ENCODE peak calls at places on chromosomes 11 and 22, in six cellular contexts. One of them, this sample, is unnamed.

GRCh38 chr22:31530816-31531180 is 34.5 kb downstream of the SFI1 start:
- DNase-seq in glutamatergic neuron: no peak
- DNase-seq in PC-9: no peak
- DNase-seq in CD4-positive, alpha-beta T cell: no peak
- DNase-seq in ovary: no peak
- DNase-seq in GM13976: no peak
- DNase-seq in this sample: no peak

GRCh38 chr11:29310016-29310415 is 706.8 kb downstream of the KCNA4 start:
- DNase-seq in ovary: no peak
- DNase-seq in glutamatergic neuron: no peak
- DNase-seq in PC-9: no peak
- DNase-seq in GM13976: no peak
- DNase-seq in CD4-positive, alpha-beta T cell: no peak
- DNase-seq in this sample: no peak

GRCh38 chr11:100903284-100903683 is 216.2 kb downstream of the ARHGAP42 start:
- DNase-seq in PC-9: no peak
- DNase-seq in GM13976: no peak
- DNase-seq in CD4-positive, alpha-beta T cell: no peak
- DNase-seq in glutamatergic neuron: no peak
- DNase-seq in ovary: no peak
- DNase-seq in this sample: no peak

GRCh38 chr22:40757071-40757470 is 62.1 kb downstream of the SLC25A17 start:
- DNase-seq in GM13976: no peak
- DNase-seq in PC-9: no peak
- DNase-seq in CD4-positive, alpha-beta T cell: no peak
- DNase-seq in glutamatergic neuron: no peak
- DNase-seq in ovary: no peak
- DNase-seq in this sample: no peak

GRCh38 chr11:3011891-3012885 is 20.1 kb upstream of the NAP1L4 start:
- DNase-seq in glutamatergic neuron: no peak
- DNase-seq in PC-9: no peak
- DNase-seq in CD4-positive, alpha-beta T cell: no peak
- DNase-seq in GM13976: no peak
- DNase-seq in ovary: peak; percentile 24
- DNase-seq in this sample: no peak

GRCh38 chr11:87280143-87280542 is 242.4 kb downstream of the TMEM135 start:
- DNase-seq in ovary: no peak
- DNase-seq in glutamatergic neuron: no peak
- DNase-seq in PC-9: no peak
- DNase-seq in CD4-positive, alpha-beta T cell: no peak
- DNase-seq in GM13976: no peak
- DNase-seq in this sample: no peak

GRCh38 chr11:88103337-88104206 is 71.7 kb downstream of the RAB38 start:
- DNase-seq in CD4-positive, alpha-beta T cell: no peak
- DNase-seq in glutamatergic neuron: peak; percentile 40
- DNase-seq in GM13976: peak; percentile 17
- DNase-seq in ovary: no peak
- DNase-seq in PC-9: peak; percentile 6
- DNase-seq in this sample: peak; percentile 16

GRCh38 chr11:45982656-45983470 is 60.4 kb downstream of the LARGE2 start:
- DNase-seq in PC-9: no peak
- DNase-seq in GM13976: no peak
- DNase-seq in ovary: peak; percentile 46
- DNase-seq in glutamatergic neuron: peak; percentile 63
- DNase-seq in CD4-positive, alpha-beta T cell: no peak
- DNase-seq in this sample: no peak

GRCh38 chr22:25111579-25112517 is 87.8 kb upstream of the CRYBB3 start:
- DNase-seq in glutamatergic neuron: no peak
- DNase-seq in PC-9: peak; percentile 16
- DNase-seq in GM13976: peak; percentile 39
- DNase-seq in CD4-positive, alpha-beta T cell: no peak
- DNase-seq in ovary: peak; percentile 50
- DNase-seq in this sample: no peak

GRCh38 chr11:2802389-2803185 is 83.0 kb downstream of the CDKN1C start:
- DNase-seq in PC-9: no peak
- DNase-seq in GM13976: no peak
- DNase-seq in ovary: peak; percentile 31
- DNase-seq in glutamatergic neuron: peak; percentile 7
- DNase-seq in CD4-positive, alpha-beta T cell: no peak
- DNase-seq in this sample: no peak

GRCh38 chr22:31960767-31961166 is 16.4 kb downstream of the YWHAH start:
- DNase-seq in CD4-positive, alpha-beta T cell: no peak
- DNase-seq in ovary: no peak
- DNase-seq in PC-9: no peak
- DNase-seq in glutamatergic neuron: no peak
- DNase-seq in GM13976: no peak
- DNase-seq in this sample: no peak

GRCh38 chr22:43305806-43306205 is 37.4 kb downstream of the SCUBE1 start:
- DNase-seq in ovary: peak; percentile 65
- DNase-seq in glutamatergic neuron: no peak
- DNase-seq in CD4-positive, alpha-beta T cell: no peak
- DNase-seq in PC-9: no peak
- DNase-seq in GM13976: no peak
- DNase-seq in this sample: no peak

GRCh38 chr22:41976070-41976901 is 7.0 kb downstream of the SEPTIN3 start:
- DNase-seq in glutamatergic neuron: peak; percentile 64
- DNase-seq in ovary: no peak
- DNase-seq in CD4-positive, alpha-beta T cell: no peak
- DNase-seq in PC-9: peak; percentile 35
- DNase-seq in GM13976: peak; percentile 59
- DNase-seq in this sample: peak; percentile 72

GRCh38 chr11:57269580-57270021 is 32.6 kb upstream of the APLNR start:
- DNase-seq in GM13976: no peak
- DNase-seq in PC-9: no peak
- DNase-seq in ovary: no peak
- DNase-seq in glutamatergic neuron: no peak
- DNase-seq in CD4-positive, alpha-beta T cell: no peak
- DNase-seq in this sample: no peak

GRCh38 chr11:2316963-2317244 is 15.1 kb downstream of the TSPAN32 start:
- DNase-seq in glutamatergic neuron: no peak
- DNase-seq in ovary: no peak
- DNase-seq in PC-9: no peak
- DNase-seq in GM13976: no peak
- DNase-seq in CD4-positive, alpha-beta T cell: no peak
- DNase-seq in this sample: no peak

GRCh38 chr11:45486461-45486860 is 179.0 kb downstream of the CHST1 start:
- DNase-seq in GM13976: no peak
- DNase-seq in PC-9: no peak
- DNase-seq in CD4-positive, alpha-beta T cell: no peak
- DNase-seq in glutamatergic neuron: no peak
- DNase-seq in ovary: no peak
- DNase-seq in this sample: no peak

DNA sequence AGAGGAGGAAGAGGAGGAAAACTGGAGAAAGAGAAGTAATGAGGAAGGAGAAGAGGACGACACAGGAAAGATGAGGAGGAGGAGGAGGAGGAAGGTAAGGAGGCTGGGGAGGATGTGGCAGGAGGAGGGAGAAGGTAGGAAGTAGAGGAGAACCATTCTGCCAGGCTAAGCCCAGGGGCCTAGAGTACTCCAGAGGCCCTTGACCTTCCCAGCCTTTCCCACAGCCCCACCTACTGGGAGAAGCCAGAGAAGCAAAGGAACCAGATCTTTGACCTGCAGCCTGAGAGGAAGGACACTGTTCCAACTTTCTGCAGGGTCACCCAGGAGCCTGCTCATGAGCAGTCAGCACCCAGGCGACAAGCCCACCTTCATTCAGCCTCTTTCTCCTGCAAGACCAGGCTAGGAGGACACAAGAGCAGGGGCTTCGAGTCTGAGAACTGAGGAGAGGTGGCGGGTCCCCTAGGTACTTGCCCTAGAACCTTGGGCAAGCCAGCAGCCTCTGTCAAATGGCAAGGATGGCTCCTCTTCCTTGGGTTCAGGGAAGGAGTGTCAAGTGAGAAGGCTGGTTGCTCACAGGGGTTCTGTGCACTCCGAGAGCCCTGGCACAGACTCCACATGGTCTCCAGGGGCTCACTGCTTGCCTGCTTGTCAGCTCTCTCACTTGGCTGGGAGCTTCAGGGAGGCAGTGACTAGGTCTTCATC is 27.9 kb upstream of the OAF start:
- DNase-seq in CD4-positive, alpha-beta T cell: no peak
- DNase-seq in ovary: no peak
- DNase-seq in PC-9: peak; percentile 34
- DNase-seq in glutamatergic neuron: peak; percentile 63
- DNase-seq in GM13976: no peak
- DNase-seq in this sample: no peak
- TF ChIP-seq CTCF in CD4-positive, alpha-beta T cell: no peak
- TF ChIP-seq CTCF in ovary: no peak
- TF ChIP-seq CTCF in PC-9: peak; percentile 62
- TF ChIP-seq CTCF in glutamatergic neuron: peak; percentile 24
- TF ChIP-seq CTCF in GM13976: peak; percentile 12
- TF ChIP-seq CTCF in this sample: peak; percentile 27

GRCh38 chr11:133082851-133083488 is 449.3 kb downstream of the OPCML start:
- DNase-seq in PC-9: no peak
- DNase-seq in CD4-positive, alpha-beta T cell: no peak
- DNase-seq in ovary: peak; percentile 45
- DNase-seq in GM13976: peak; percentile 91
- DNase-seq in glutamatergic neuron: peak; percentile 91
- DNase-seq in this sample: peak; percentile 91
- TF ChIP-seq CTCF in PC-9: no peak
- TF ChIP-seq CTCF in CD4-positive, alpha-beta T cell: no peak
- TF ChIP-seq CTCF in ovary: no peak
- TF ChIP-seq CTCF in GM13976: peak; percentile 99
- TF ChIP-seq CTCF in glutamatergic neuron: peak; percentile 95
- TF ChIP-seq CTCF in this sample: peak; percentile 100

GRCh38 chr22:29703595-29704195 is 16.1 kb upstream of the CABP7 start:
- DNase-seq in ovary: no peak
- DNase-seq in CD4-positive, alpha-beta T cell: no peak
- DNase-seq in glutamatergic neuron: no peak
- DNase-seq in PC-9: no peak
- DNase-seq in GM13976: no peak
- DNase-seq in this sample: no peak

GRCh38 chr22:29702025-29702930 is 17.5 kb upstream of the CABP7 start:
- DNase-seq in ovary: no peak
- DNase-seq in PC-9: no peak
- DNase-seq in GM13976: no peak
- DNase-seq in glutamatergic neuron: no peak
- DNase-seq in CD4-positive, alpha-beta T cell: no peak
- DNase-seq in this sample: no peak

GRCh38 chr22:29700206-29700948 is 19.4 kb upstream of the CABP7 start:
- DNase-seq in CD4-positive, alpha-beta T cell: no peak
- DNase-seq in GM13976: no peak
- DNase-seq in ovary: no peak
- DNase-seq in PC-9: no peak
- DNase-seq in glutamatergic neuron: no peak
- DNase-seq in this sample: no peak

GRCh38 chr22:29702931-29703594 is 16.7 kb upstream of the CABP7 start:
- DNase-seq in ovary: no peak
- DNase-seq in CD4-positive, alpha-beta T cell: no peak
- DNase-seq in glutamatergic neuron: no peak
- DNase-seq in PC-9: no peak
- DNase-seq in GM13976: no peak
- DNase-seq in this sample: peak; percentile 45

GRCh38 chr22:29700949-29701927 is 18.6 kb upstream of the CABP7 start:
- DNase-seq in GM13976: peak; percentile 60
- DNase-seq in CD4-positive, alpha-beta T cell: no peak
- DNase-seq in ovary: no peak
- DNase-seq in PC-9: peak; percentile 60
- DNase-seq in glutamatergic neuron: no peak
- DNase-seq in this sample: peak; percentile 60
- TF ChIP-seq CTCF in GM13976: no peak
- TF ChIP-seq CTCF in CD4-positive, alpha-beta T cell: no peak
- TF ChIP-seq CTCF in ovary: no peak
- TF ChIP-seq CTCF in PC-9: peak; percentile 70
- TF ChIP-seq CTCF in glutamatergic neuron: no peak
- TF ChIP-seq CTCF in this sample: peak; percentile 33

GRCh38 chr11:69880803-69881445 is 61.7 kb upstream of the FGF3 start:
- DNase-seq in ovary: peak; percentile 10
- DNase-seq in glutamatergic neuron: peak; percentile 4
- DNase-seq in CD4-positive, alpha-beta T cell: no peak
- DNase-seq in PC-9: no peak
- DNase-seq in GM13976: no peak
- DNase-seq in this sample: no peak

GRCh38 chr11:69883292-69884255 is 64.4 kb upstream of the FGF3 start:
- DNase-seq in GM13976: no peak
- DNase-seq in ovary: no peak
- DNase-seq in glutamatergic neuron: peak; percentile 10
- DNase-seq in PC-9: no peak
- DNase-seq in CD4-positive, alpha-beta T cell: no peak
- DNase-seq in this sample: no peak

GRCh38 chr11:69882270-69882608 is 63.0 kb upstream of the FGF3 start:
- DNase-seq in GM13976: no peak
- DNase-seq in PC-9: no peak
- DNase-seq in CD4-positive, alpha-beta T cell: no peak
- DNase-seq in ovary: no peak
- DNase-seq in glutamatergic neuron: no peak
- DNase-seq in this sample: no peak

GRCh38 chr11:69880041-69880802 is 61.0 kb upstream of the FGF3 start:
- DNase-seq in CD4-positive, alpha-beta T cell: no peak
- DNase-seq in GM13976: no peak
- DNase-seq in glutamatergic neuron: peak; percentile 8
- DNase-seq in ovary: peak; percentile 11
- DNase-seq in PC-9: no peak
- DNase-seq in this sample: no peak

GRCh38 chr11:69881467-69882269 is 62.5 kb upstream of the FGF3 start:
- DNase-seq in CD4-positive, alpha-beta T cell: no peak
- DNase-seq in ovary: no peak
- DNase-seq in glutamatergic neuron: peak; percentile 46
- DNase-seq in PC-9: no peak
- DNase-seq in GM13976: no peak
- DNase-seq in this sample: no peak
- TF ChIP-seq CTCF in CD4-positive, alpha-beta T cell: no peak
- TF ChIP-seq CTCF in ovary: no peak
- TF ChIP-seq CTCF in glutamatergic neuron: no peak
- TF ChIP-seq CTCF in PC-9: peak; percentile 36
- TF ChIP-seq CTCF in GM13976: no peak
- TF ChIP-seq CTCF in this sample: no peak

DNA sequence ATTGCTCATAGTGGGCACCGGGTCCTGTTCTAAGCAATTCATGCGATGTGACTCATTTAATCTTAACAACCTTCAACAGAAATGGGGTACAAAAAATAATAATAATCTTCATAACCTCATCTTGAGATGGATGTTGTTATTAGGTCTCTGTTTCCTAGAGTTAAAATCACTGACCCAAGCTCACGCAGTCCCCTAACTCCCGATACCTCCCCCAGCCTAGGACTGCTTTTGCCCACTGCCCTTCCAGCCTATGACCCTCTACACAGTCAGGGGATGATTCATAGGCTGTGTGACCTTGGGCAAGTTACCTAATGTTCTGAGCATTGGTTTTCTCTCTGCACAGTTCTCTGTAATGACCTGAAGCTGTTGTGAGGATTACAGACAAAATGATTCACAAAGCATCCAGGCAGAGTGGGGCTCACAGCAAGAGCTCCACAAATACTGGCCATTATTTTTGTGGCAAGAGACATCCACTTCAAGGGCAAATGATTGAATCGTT is 19.9 kb downstream of the MTFP1 start:
- DNase-seq in CD4-positive, alpha-beta T cell: no peak
- DNase-seq in ovary: no peak
- DNase-seq in PC-9: no peak
- DNase-seq in GM13976: no peak
- DNase-seq in glutamatergic neuron: no peak
- DNase-seq in this sample: no peak
- TF ChIP-seq CTCF in CD4-positive, alpha-beta T cell: peak; percentile 23
- TF ChIP-seq CTCF in ovary: no peak
- TF ChIP-seq CTCF in PC-9: peak; percentile 48
- TF ChIP-seq CTCF in GM13976: no peak
- TF ChIP-seq CTCF in glutamatergic neuron: no peak
- TF ChIP-seq CTCF in this sample: peak; percentile 2

This sample was measured in GM13977.